ENCODE peak calls at places on chromosome 12, in four cellular contexts. D is activated CD8-positive, alpha-beta T cell treated with anti-CD3 and anti-CD28 coated beads, Interleukin-2, amount 10 ng/mL, durations not matched to agents 7 days and 5 days; L is cardiac muscle cell; V is NCI-H1092. Y is an unnamed sample.
A peak's percentile ranks its signal among the peaks of the same experiment; 100 is the strongest.

GRCh38 chr12:71661977-71662522 is 1.6 kb downstream of the ZFC3H1 start:
- DNase-seq in V (no peak), D (no peak), L (no peak), Y (no peak)

GRCh38 chr12:113933201-113933786 is 32.8 kb downstream of the RBM19 start:
- DNase-seq in L (peak; percentile 60), D (no peak), V (no peak), Y (peak; percentile 22)

GRCh38 chr12:112971248-112971647 is 7.1 kb upstream of the OAS2 start:
- DNase-seq in V (no peak), D (no peak), L (no peak), Y (no peak)

GRCh38 chr12:111687952-111688351 is 2.1 kb downstream of the ACAD10 start:
- DNase-seq in D (no peak), V (no peak), L (no peak), Y (no peak)

GRCh38 chr12:114888928-114889327 is 205.0 kb upstream of the TBX3 start:
- DNase-seq in D (no peak), V (no peak), L (no peak), Y (no peak)

GRCh38 chr12:76206039-76206676 is 121.7 kb upstream of the NAP1L1 start:
- DNase-seq in D (no peak), V (no peak), L (no peak), Y (no peak)

GRCh38 chr12:53696285-53696654 is 20.4 kb upstream of the ATP5MC2 start:
- DNase-seq in L (peak; percentile 83), D (no peak), V (peak; percentile 90), Y (peak; percentile 62)

GRCh38 chr12:93677195-93678064 is at the start of gene CRADD:
- DNase-seq in L (peak; percentile 96), V (peak; percentile 93), D (peak; percentile 93), Y (peak; percentile 70)

Y was measured in endothelial cell.